ENCODE peak calls at places on chromosome 3, in eight cellular contexts. One of them, this sample, is unnamed. For H3K4me1, the result is how much of the 10 kb centered on the place peaks cover.

GRCh38 chr3:43580181-43580580 is 41.6 kb downstream of the ANO10 start:
- DNase-seq in heart right ventricle: no peak
- DNase-seq in colonic mucosa: no peak
- DNase-seq in heart left ventricle: no peak
- DNase-seq in psoas muscle: no peak
- DNase-seq in breast epithelium: no peak
- DNase-seq in H1: no peak
- DNase-seq in endodermal cell: no peak
- DNase-seq in this sample: no peak

GRCh38 chr3:107710851-107711250 is 188.1 kb downstream of the BBX start:
- DNase-seq in breast epithelium: peak
- DNase-seq in endodermal cell: peak
- DNase-seq in heart left ventricle: peak
- DNase-seq in H1: no peak
- DNase-seq in heart right ventricle: peak
- DNase-seq in colonic mucosa: no peak
- DNase-seq in psoas muscle: peak
- DNase-seq in this sample: no peak

GRCh38 chr3:182142928-182143327 is 431.2 kb downstream of the SOX2 start:
- DNase-seq in colonic mucosa: no peak
- DNase-seq in endodermal cell: no peak
- DNase-seq in H1: no peak
- DNase-seq in breast epithelium: no peak
- DNase-seq in heart right ventricle: no peak
- DNase-seq in psoas muscle: no peak
- DNase-seq in heart left ventricle: no peak
- DNase-seq in this sample: no peak

GRCh38 chr3:25142609-25143355 is 285.3 kb upstream of the RARB start:
- DNase-seq in psoas muscle: no peak
- DNase-seq in heart left ventricle: no peak
- DNase-seq in endodermal cell: no peak
- DNase-seq in breast epithelium: no peak
- DNase-seq in heart right ventricle: no peak
- DNase-seq in colonic mucosa: no peak
- DNase-seq in H1: no peak
- DNase-seq in this sample: no peak

GRCh38 chr3:183664913-183665381 is 29.5 kb downstream of the KLHL24 start:
- DNase-seq in psoas muscle: no peak
- DNase-seq in breast epithelium: no peak
- DNase-seq in H1: no peak
- DNase-seq in endodermal cell: no peak
- DNase-seq in heart left ventricle: no peak
- DNase-seq in heart right ventricle: no peak
- DNase-seq in colonic mucosa: no peak
- DNase-seq in this sample: peak

GRCh38 chr3:108818404-108818803 is 4.2 kb upstream of the TRAT1 start:
- DNase-seq in psoas muscle: no peak
- DNase-seq in breast epithelium: no peak
- DNase-seq in H1: no peak
- DNase-seq in heart left ventricle: no peak
- DNase-seq in endodermal cell: peak
- DNase-seq in heart right ventricle: no peak
- DNase-seq in colonic mucosa: peak
- DNase-seq in this sample: peak

GRCh38 chr3:188298585-188298984 is 144.6 kb downstream of the LPP start:
- DNase-seq in psoas muscle: no peak
- DNase-seq in colonic mucosa: peak
- DNase-seq in breast epithelium: no peak
- DNase-seq in H1: no peak
- DNase-seq in heart left ventricle: no peak
- DNase-seq in heart right ventricle: no peak
- DNase-seq in endodermal cell: no peak
- DNase-seq in this sample: no peak

GRCh38 chr3:156749244-156749643 is 74.9 kb downstream of the TIPARP start:
- DNase-seq in H1: no peak
- DNase-seq in heart right ventricle: no peak
- DNase-seq in breast epithelium: no peak
- DNase-seq in psoas muscle: no peak
- DNase-seq in heart left ventricle: no peak
- DNase-seq in endodermal cell: no peak
- DNase-seq in colonic mucosa: no peak
- DNase-seq in this sample: no peak

GRCh38 chr3:36763111-36763849 is 1.1 kb downstream of the DCLK3 start:
- DNase-seq in psoas muscle: no peak
- DNase-seq in heart left ventricle: no peak
- DNase-seq in breast epithelium: no peak
- DNase-seq in endodermal cell: peak
- DNase-seq in heart right ventricle: no peak
- DNase-seq in H1: no peak
- DNase-seq in colonic mucosa: no peak
- DNase-seq in this sample: no peak

GRCh38 chr3:179969525-179969924 is 67.2 kb downstream of the PEX5L start:
- DNase-seq in endodermal cell: no peak
- DNase-seq in heart right ventricle: no peak
- DNase-seq in H1: no peak
- DNase-seq in breast epithelium: no peak
- DNase-seq in psoas muscle: no peak
- DNase-seq in heart left ventricle: no peak
- DNase-seq in colonic mucosa: no peak
- DNase-seq in this sample: no peak

GRCh38 chr3:193902557-193903256 is 233.2 kb upstream of the HES1 start:
- DNase-seq in heart left ventricle: no peak
- DNase-seq in H1: no peak
- DNase-seq in psoas muscle: no peak
- DNase-seq in endodermal cell: no peak
- DNase-seq in colonic mucosa: no peak
- DNase-seq in heart right ventricle: no peak
- DNase-seq in breast epithelium: no peak
- DNase-seq in this sample: no peak

GRCh38 chr3:189530822-189531221 is 100.4 kb upstream of the TP63 start:
- DNase-seq in psoas muscle: no peak
- DNase-seq in heart left ventricle: no peak
- DNase-seq in endodermal cell: no peak
- DNase-seq in colonic mucosa: no peak
- DNase-seq in breast epithelium: no peak
- DNase-seq in H1: no peak
- DNase-seq in heart right ventricle: no peak
- DNase-seq in this sample: peak

GRCh38 chr3:16723994-16724393 is 118.8 kb upstream of the DAZL start:
- DNase-seq in psoas muscle: no peak
- DNase-seq in heart right ventricle: no peak
- DNase-seq in colonic mucosa: no peak
- DNase-seq in breast epithelium: no peak
- DNase-seq in endodermal cell: peak
- DNase-seq in heart left ventricle: no peak
- DNase-seq in H1: no peak
- DNase-seq in this sample: no peak

GRCh38 chr3:129249284-129250065 is at the start of gene COPG1:
- DNase-seq in colonic mucosa: peak
- DNase-seq in heart left ventricle: peak
- DNase-seq in psoas muscle: peak
- DNase-seq in heart right ventricle: peak
- DNase-seq in breast epithelium: peak
- DNase-seq in endodermal cell: peak
- DNase-seq in H1: peak
- DNase-seq in this sample: peak
- H3K27ac ChIP-seq in colonic mucosa: peak
- H3K27ac ChIP-seq in heart left ventricle: peak
- H3K27ac ChIP-seq in psoas muscle: peak
- H3K27ac ChIP-seq in heart right ventricle: peak
- H3K27ac ChIP-seq in breast epithelium: peak
- H3K27ac ChIP-seq in endodermal cell: peak
- H3K27ac ChIP-seq in H1: peak
- H3K27ac ChIP-seq in this sample: peak

GRCh38 chr3:48502728-48503168 is 1.2 kb downstream of the SHISA5 start:
- DNase-seq in H1: no peak
- DNase-seq in colonic mucosa: no peak
- DNase-seq in heart left ventricle: peak
- DNase-seq in heart right ventricle: peak
- DNase-seq in breast epithelium: peak
- DNase-seq in psoas muscle: peak
- DNase-seq in endodermal cell: no peak
- DNase-seq in this sample: no peak

GRCh38 chr3:48505146-48505545 is 1.2 kb upstream of the SHISA5 start:
- DNase-seq in H1: peak
- DNase-seq in breast epithelium: no peak
- DNase-seq in heart right ventricle: no peak
- DNase-seq in endodermal cell: no peak
- DNase-seq in colonic mucosa: no peak
- DNase-seq in heart left ventricle: no peak
- DNase-seq in psoas muscle: no peak
- DNase-seq in this sample: no peak

GRCh38 chr3:48502121-48502520 is 1.9 kb downstream of the SHISA5 start:
- DNase-seq in breast epithelium: no peak
- DNase-seq in psoas muscle: peak
- DNase-seq in heart right ventricle: no peak
- DNase-seq in heart left ventricle: no peak
- DNase-seq in colonic mucosa: no peak
- DNase-seq in endodermal cell: no peak
- DNase-seq in H1: no peak
- DNase-seq in this sample: no peak

GRCh38 chr3:48504051-48504946 is at the start of gene SHISA5:
- DNase-seq in heart right ventricle: peak
- DNase-seq in heart left ventricle: peak
- DNase-seq in H1: no peak
- DNase-seq in endodermal cell: peak
- DNase-seq in breast epithelium: peak
- DNase-seq in colonic mucosa: peak
- DNase-seq in psoas muscle: peak
- DNase-seq in this sample: peak

DNA sequence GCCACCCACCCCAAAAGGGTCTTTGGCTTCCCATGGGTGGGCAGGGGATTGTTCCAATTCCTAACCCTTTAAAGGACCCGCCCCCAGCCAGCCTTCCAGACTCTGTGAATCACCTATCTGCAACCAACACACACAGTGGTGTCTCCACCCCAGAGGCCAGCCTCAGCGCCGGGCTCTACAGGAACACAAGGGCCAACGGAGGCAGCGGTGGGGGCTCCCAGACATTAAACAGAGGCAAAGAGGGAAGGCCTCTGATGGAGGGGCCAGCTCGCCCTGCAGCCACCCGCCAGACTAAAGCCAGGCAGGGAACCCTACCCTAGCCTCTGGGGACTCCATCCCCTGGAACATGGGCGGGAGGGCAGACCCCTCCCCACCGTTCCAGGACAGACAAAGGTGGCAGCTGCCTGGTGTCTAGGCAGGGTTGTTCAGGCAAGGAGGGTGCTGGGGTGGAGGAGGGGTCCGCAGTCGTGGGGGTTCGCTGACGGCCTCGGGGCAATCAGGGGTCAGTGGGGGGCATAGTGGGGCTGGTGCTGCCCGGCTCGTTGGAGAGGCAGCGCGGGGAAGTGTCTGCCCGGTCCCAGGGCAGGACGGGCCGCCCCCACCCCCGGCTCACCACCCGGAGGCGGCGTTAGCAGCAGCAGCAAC is 446 bp downstream of the SHISA5 start:
- DNase-seq in psoas muscle: peak
- DNase-seq in endodermal cell: peak
- DNase-seq in heart left ventricle: peak
- DNase-seq in colonic mucosa: peak
- DNase-seq in H1: peak
- DNase-seq in breast epithelium: peak
- DNase-seq in heart right ventricle: peak
- DNase-seq in this sample: no peak
- H3K4me1 ChIP-seq in psoas muscle: under half
- H3K4me1 ChIP-seq in endodermal cell: under half
- H3K4me1 ChIP-seq in heart left ventricle: under half
- H3K4me1 ChIP-seq in colonic mucosa: under half
- H3K4me1 ChIP-seq in H1: under half
- H3K4me1 ChIP-seq in breast epithelium: under half
- H3K4me1 ChIP-seq in heart right ventricle: under half
- H3K4me1 ChIP-seq in this sample: under half

DNA sequence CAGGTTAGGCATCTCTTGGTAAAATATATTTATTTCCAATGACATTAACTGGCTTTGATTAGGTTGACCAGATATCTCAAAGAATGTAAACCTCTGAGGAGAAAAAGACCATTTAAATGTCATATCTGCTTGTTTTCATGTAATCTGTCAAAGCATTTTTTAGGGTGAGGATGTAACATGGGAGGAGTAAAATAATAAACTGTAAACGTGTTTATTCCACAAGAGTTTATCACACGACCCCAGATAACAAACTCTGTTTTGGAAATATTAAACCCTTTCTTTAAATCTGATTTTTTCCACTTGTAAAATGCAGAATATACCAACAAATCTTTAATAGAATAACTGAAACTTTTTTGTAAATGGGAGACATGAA is 1.6 kb downstream of the TM4SF1 start:
- DNase-seq in heart left ventricle: no peak
- DNase-seq in colonic mucosa: no peak
- DNase-seq in psoas muscle: no peak
- DNase-seq in heart right ventricle: no peak
- DNase-seq in endodermal cell: no peak
- DNase-seq in H1: no peak
- DNase-seq in breast epithelium: no peak
- DNase-seq in this sample: no peak
- H3K4me3 ChIP-seq in heart left ventricle: peak
- H3K4me3 ChIP-seq in colonic mucosa: no peak
- H3K4me3 ChIP-seq in psoas muscle: peak
- H3K4me3 ChIP-seq in heart right ventricle: peak
- H3K4me3 ChIP-seq in endodermal cell: no peak
- H3K4me3 ChIP-seq in H1: no peak
- H3K4me3 ChIP-seq in breast epithelium: peak
- H3K4me3 ChIP-seq in this sample: peak

GRCh38 chr3:125156491-125156890 is 56.1 kb downstream of the SLC12A8 start:
- DNase-seq in H1: no peak
- DNase-seq in colonic mucosa: no peak
- DNase-seq in heart left ventricle: no peak
- DNase-seq in endodermal cell: no peak
- DNase-seq in heart right ventricle: no peak
- DNase-seq in breast epithelium: no peak
- DNase-seq in psoas muscle: no peak
- DNase-seq in this sample: no peak

GRCh38 chr3:125151437-125151806 is 61.1 kb downstream of the SLC12A8 start:
- DNase-seq in H1: no peak
- DNase-seq in breast epithelium: no peak
- DNase-seq in endodermal cell: peak
- DNase-seq in heart left ventricle: no peak
- DNase-seq in colonic mucosa: no peak
- DNase-seq in heart right ventricle: no peak
- DNase-seq in psoas muscle: no peak
- DNase-seq in this sample: no peak

GRCh38 chr3:125154800-125155269 is 57.7 kb downstream of the SLC12A8 start:
- DNase-seq in breast epithelium: no peak
- DNase-seq in psoas muscle: no peak
- DNase-seq in colonic mucosa: peak
- DNase-seq in H1: no peak
- DNase-seq in heart right ventricle: no peak
- DNase-seq in endodermal cell: peak
- DNase-seq in heart left ventricle: no peak
- DNase-seq in this sample: no peak

GRCh38 chr3:125151916-125152315 is 60.6 kb downstream of the SLC12A8 start:
- DNase-seq in H1: no peak
- DNase-seq in heart left ventricle: no peak
- DNase-seq in breast epithelium: no peak
- DNase-seq in heart right ventricle: no peak
- DNase-seq in colonic mucosa: no peak
- DNase-seq in psoas muscle: no peak
- DNase-seq in endodermal cell: no peak
- DNase-seq in this sample: no peak

GRCh38 chr3:125154110-125154509 is 58.4 kb downstream of the SLC12A8 start:
- DNase-seq in H1: no peak
- DNase-seq in endodermal cell: peak
- DNase-seq in colonic mucosa: no peak
- DNase-seq in psoas muscle: no peak
- DNase-seq in heart right ventricle: no peak
- DNase-seq in heart left ventricle: no peak
- DNase-seq in breast epithelium: no peak
- DNase-seq in this sample: peak
- H3K27ac ChIP-seq in H1: no peak
- H3K27ac ChIP-seq in endodermal cell: no peak
- H3K27ac ChIP-seq in colonic mucosa: no peak
- H3K27ac ChIP-seq in psoas muscle: no peak
- H3K27ac ChIP-seq in heart right ventricle: no peak
- H3K27ac ChIP-seq in heart left ventricle: no peak
- H3K27ac ChIP-seq in breast epithelium: no peak
- H3K27ac ChIP-seq in this sample: no peak